ENCODE peak calls at places on chromosomes 16 and 17, in nine cellular contexts. H, E, F, C, P, U, J, O and R are unnamed samples.

GRCh38 chr17:45319239-45319703 is 2.5 kb upstream of the MAP3K14 start:
- DNase-seq in U (peak), E (peak), O (no peak), H (no peak), P (no peak), C (no peak), F (no peak), J (no peak), R (no peak)

GRCh38 chr16:22103371-22103890 is 11.1 kb downstream of the VWA3A start:
- DNase-seq in E (no peak), H (no peak), F (no peak), U (no peak), O (no peak), C (no peak), P (no peak), J (no peak), R (no peak)

GRCh38 chr17:83110755-83111154 is 31.3 kb downstream of the METRNL start:
- DNase-seq in P (no peak), C (no peak), F (no peak), H (peak), J (no peak), E (peak), U (no peak), O (no peak), R (no peak)

GRCh38 chr17:48335858-48336500 is 94.0 kb downstream of the SKAP1 start:
- DNase-seq in E (peak), C (no peak), O (no peak), P (no peak), F (no peak), J (no peak), U (no peak), H (no peak), R (peak)

GRCh38 chr17:78043031-78043430 is 84.5 kb downstream of the TNRC6C start:
- DNase-seq in U (no peak), H (no peak), O (no peak), E (no peak), J (no peak), P (no peak), F (no peak), C (no peak), R (no peak)

GRCh38 chr17:57810740-57811632 is 38.9 kb downstream of the MRPS23 start:
- DNase-seq in E (peak), J (peak), P (no peak), F (peak), C (no peak), U (peak), O (no peak), H (peak), R (no peak)

GRCh38 chr17:80106751-80107150 is 5.4 kb downstream of the GAA start:
- DNase-seq in E (no peak), H (no peak), U (no peak), C (no peak), O (peak), P (no peak), F (no peak), J (no peak), R (no peak)

GRCh38 chr16:1108299-1109252 is 12.5 kb upstream of the C1QTNF8 start:
- DNase-seq in P (peak), O (no peak), H (peak), J (no peak), E (peak), U (peak), C (peak), F (peak), R (no peak)

GRCh38 chr17:20266806-20267458 is 200.4 kb downstream of the LGALS9B start:
- DNase-seq in H (no peak), O (no peak), F (no peak), C (no peak), E (peak), P (no peak), U (no peak), J (no peak), R (peak)

GRCh38 chr16:2507679-2508064 is 6.1 kb upstream of the ATP6V0C start:
- DNase-seq in H (peak), U (peak), J (no peak), E (no peak), F (peak), P (no peak), O (peak), C (peak), R (no peak)

GRCh38 chr17:48564200-48565023 is 13.7 kb downstream of the HOXB4 start:
- DNase-seq in P (no peak), C (no peak), F (no peak), E (no peak), H (peak), O (peak), U (no peak), J (no peak), R (no peak)

GRCh38 chr16:78763821-78764440 is 664.5 kb downstream of the WWOX start:
- DNase-seq in O (no peak), C (no peak), F (no peak), J (no peak), H (no peak), U (no peak), P (peak), E (no peak), R (no peak)

GRCh38 chr16:82983390-82983789 is 356.6 kb downstream of the CDH13 start:
- DNase-seq in F (no peak), E (no peak), O (no peak), U (no peak), H (no peak), C (no peak), P (no peak), J (no peak), R (no peak)

GRCh38 chr17:66829386-66829864 is 5.5 kb upstream of the CACNG5 start:
- DNase-seq in F (peak), J (peak), C (peak), E (peak), U (peak), O (no peak), H (peak), P (peak), R (peak)

GRCh38 chr17:31413871-31414589 is 22.6 kb downstream of the RAB11FIP4 start:
- DNase-seq in H (peak), E (peak), U (no peak), F (no peak), O (no peak), C (no peak), P (no peak), J (no peak), R (no peak)

GRCh38 chr17:44307387-44308186 is 814 bp upstream of the RUNDC3A start:
- DNase-seq in C (no peak), F (peak), P (no peak), E (no peak), U (peak), J (no peak), O (no peak), H (peak), R (peak)

GRCh38 chr16:74053310-74053709 is 243.3 kb upstream of the PSMD7 start:
- DNase-seq in U (no peak), H (no peak), F (no peak), P (no peak), C (no peak), J (no peak), E (no peak), O (no peak), R (no peak)

GRCh38 chr17:37791434-37791833 is 46.6 kb upstream of the HNF1B start:
- DNase-seq in F (peak), P (no peak), U (peak), E (peak), H (no peak), J (no peak), O (peak), C (peak), R (peak)

GRCh38 chr17:18187226-18187625 is 3.6 kb downstream of the ALKBH5 start:
- DNase-seq in U (no peak), E (no peak), P (no peak), J (no peak), C (no peak), H (no peak), O (no peak), F (no peak), R (no peak)

GRCh38 chr16:83733301-83733700 is 74.5 kb upstream of the HSBP1 start:
- DNase-seq in E (peak), O (no peak), H (no peak), F (no peak), C (no peak), P (no peak), U (peak), J (no peak), R (no peak)

GRCh38 chr17:66834919-66835454 is at the start of gene CACNG5:
- DNase-seq in O (no peak), E (no peak), U (no peak), F (no peak), C (no peak), J (no peak), H (peak), P (no peak), R (no peak)

GRCh38 chr17:79741751-79742588 is 11.2 kb downstream of the ENPP7 start:
- DNase-seq in J (peak), H (peak), O (peak), E (peak), P (peak), U (peak), C (peak), F (peak), R (peak)

GRCh38 chr16:9775994-9776393 is 406.2 kb downstream of the GRIN2A start:
- DNase-seq in E (no peak), U (no peak), O (no peak), H (no peak), C (no peak), P (no peak), F (no peak), J (no peak), R (no peak)

DNA sequence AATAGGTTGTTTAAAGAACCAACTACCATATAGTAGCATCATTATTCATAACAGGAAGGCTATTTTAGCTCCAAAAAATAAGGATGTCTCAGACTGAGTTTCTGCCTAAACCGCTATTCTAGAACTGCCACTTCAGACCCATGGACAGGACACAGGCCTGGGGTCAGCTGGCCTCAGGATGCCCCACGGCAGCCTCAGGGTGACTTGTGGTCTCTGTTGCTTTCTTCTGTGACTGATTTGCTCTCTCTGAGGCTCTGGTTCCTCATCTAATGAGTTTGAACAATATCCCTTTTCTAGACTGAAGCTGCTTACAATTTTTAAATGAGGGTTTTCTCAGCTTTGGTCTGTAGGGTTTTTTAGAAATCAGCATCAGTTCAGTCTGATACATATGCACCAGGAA is 31.8 kb upstream of the IRF8 start:
- DNase-seq in O (no peak), F (no peak), C (no peak), U (no peak), H (no peak), J (no peak), E (no peak), P (no peak), R (no peak)
- TF ChIP-seq POLR2A in O (no peak), F (no peak), C (no peak), U (no peak), H (no peak), J (no peak), E (no peak), P (no peak), R (no peak)

GRCh38 chr17:50719144-50719923 is at the start of gene LUC7L3:
- DNase-seq in O (peak), P (peak), E (peak), F (peak), U (peak), H (peak), C (peak), J (peak), R (peak)
- TF ChIP-seq POLR2A in O (peak), P (peak), E (peak), F (peak), U (peak), H (peak), C (peak), J (no peak), R (peak)

GRCh38 chr16:56909484-56910113 is 22.3 kb upstream of the HERPUD1 start:
- DNase-seq in J (no peak), P (no peak), H (no peak), U (no peak), C (no peak), O (no peak), E (no peak), F (no peak), R (no peak)
- TF ChIP-seq POLR2A in J (no peak), P (no peak), H (no peak), U (no peak), C (no peak), O (no peak), E (no peak), F (no peak), R (no peak)

GRCh38 chr17:7311110-7311698 is 3.8 kb downstream of the EIF5A start:
- DNase-seq in F (no peak), P (no peak), U (no peak), J (no peak), H (no peak), E (no peak), C (no peak), O (no peak), R (no peak)

GRCh38 chr17:7308625-7309433 is 1.4 kb downstream of the EIF5A start:
- DNase-seq in U (peak), F (peak), H (peak), E (peak), J (peak), C (peak), O (peak), P (peak), R (peak)

GRCh38 chr17:7309628-7310027 is 2.2 kb downstream of the EIF5A start:
- DNase-seq in P (no peak), E (no peak), U (no peak), F (no peak), J (no peak), C (no peak), H (no peak), O (no peak), R (no peak)

GRCh38 chr17:7306911-7307685 is at the start of gene EIF5A:
- DNase-seq in O (peak), F (peak), E (peak), P (peak), U (peak), C (peak), H (peak), J (peak), R (peak)

GRCh38 chr17:7307686-7308624 is 527 bp downstream of the EIF5A start:
- DNase-seq in E (peak), C (peak), J (peak), U (peak), O (peak), P (peak), H (no peak), F (peak), R (peak)
- TF ChIP-seq POLR2A in E (no peak), C (no peak), J (peak), U (no peak), O (no peak), P (no peak), H (no peak), F (no peak), R (no peak)

DNA sequence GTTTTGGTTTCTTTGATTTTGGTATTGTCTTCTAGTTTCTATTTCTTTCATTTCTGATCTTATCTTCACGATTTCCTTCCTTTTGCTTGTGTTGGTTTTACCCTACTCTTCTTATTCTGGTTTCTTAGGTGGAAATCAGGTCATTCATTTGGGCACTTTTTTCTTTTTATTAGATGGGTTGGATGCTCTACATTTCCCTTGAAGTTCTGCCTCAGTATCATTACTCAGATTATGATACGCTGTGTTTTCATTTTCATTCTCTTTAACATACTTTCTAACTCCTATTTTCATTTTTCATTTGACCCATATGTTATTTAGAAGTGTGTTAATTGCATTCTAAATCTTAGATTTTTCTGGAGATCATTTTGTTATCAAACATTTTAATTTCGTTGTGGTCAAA is 108.6 kb downstream of the IRF8 start:
- DNase-seq in U (no peak), J (no peak), C (no peak), E (no peak), O (no peak), H (no peak), P (no peak), F (no peak), R (no peak)
- TF ChIP-seq POLR2A in U (no peak), J (no peak), C (no peak), E (no peak), O (no peak), H (no peak), P (no peak), F (no peak), R (no peak)

GRCh38 chr17:1750628-1751027 is 8.0 kb downstream of the SERPINF2 start:
- DNase-seq in J (no peak), U (no peak), E (no peak), C (no peak), H (no peak), P (no peak), F (no peak), O (no peak), R (no peak)

GRCh38 chr17:1743094-1743452 is 402 bp downstream of the SERPINF2 start:
- DNase-seq in O (no peak), U (no peak), J (no peak), F (no peak), H (no peak), E (no peak), C (no peak), P (no peak), R (no peak)

GRCh38 chr17:1744551-1745512 is 2.2 kb downstream of the SERPINF2 start:
- DNase-seq in O (no peak), P (peak), J (no peak), H (no peak), C (no peak), E (no peak), U (no peak), F (no peak), R (no peak)

GRCh38 chr17:1745513-1746020 is 2.9 kb downstream of the SERPINF2 start:
- DNase-seq in U (no peak), C (no peak), F (no peak), H (no peak), O (no peak), P (no peak), E (no peak), J (no peak), R (no peak)

DNA sequence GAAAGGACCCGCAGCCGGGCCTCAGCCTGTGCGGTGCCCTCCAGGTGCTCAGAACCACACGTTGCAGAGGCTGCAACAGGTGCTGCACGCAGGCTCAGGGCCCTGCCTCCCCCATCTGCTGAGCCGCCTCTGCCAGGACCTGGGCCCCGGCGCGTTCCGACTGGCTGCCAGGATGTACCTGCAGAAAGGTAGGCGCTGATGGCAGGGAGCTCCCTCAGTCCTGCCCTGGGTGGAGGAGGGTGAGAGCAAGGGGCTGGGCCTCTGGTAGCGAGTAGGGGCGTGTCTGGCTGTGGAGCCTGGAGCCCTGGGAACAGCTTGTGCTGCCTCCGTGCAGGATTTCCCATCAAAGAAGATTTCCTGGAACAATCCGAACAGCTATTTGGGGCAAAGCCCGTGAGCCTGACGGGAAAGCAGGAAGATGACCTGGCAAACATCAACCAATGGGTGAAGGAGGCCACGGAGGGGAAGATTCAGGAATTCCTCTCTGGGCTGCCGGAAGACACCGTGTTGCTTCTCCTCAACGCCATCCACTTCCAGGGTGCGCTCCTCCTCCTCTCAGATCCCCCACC is 4.4 kb downstream of the SERPINF2 start:
- DNase-seq in H (no peak), F (peak), J (no peak), P (peak), U (peak), E (no peak), C (peak), O (peak), R (no peak)
- TF ChIP-seq POLR2A in H (no peak), F (no peak), J (no peak), P (peak), U (no peak), E (no peak), C (no peak), O (no peak), R (no peak)